ENCODE peak calls at places on chromosomes 6 and 20, in five cellular contexts. E is HCT116, W is HepG2, V is K562, C is GM12878. G is an unnamed sample.

GRCh38 chr6:74087898-74088297 is 391.9 kb downstream of the CD109 start:
- DNase-seq in E (peak), W (no peak), V (no peak), C (no peak), G (no peak)

GRCh38 chr20:51802170-51802745 is at the start of gene SALL4:
- DNase-seq in E (no peak), W (no peak), V (no peak), C (no peak), G (no peak)

GRCh38 chr20:21096321-21097043 is 9.7 kb downstream of the LINC00237 start:
- DNase-seq in E (peak), W (peak), V (peak), C (peak), G (no peak)

GRCh38 chr20:62473717-62474584 is 1.8 kb downstream of the GATA5 start:
- DNase-seq in E (no peak), W (no peak), V (no peak), C (no peak), G (no peak)

GRCh38 chr20:41574802-41575389 is 43.3 kb downstream of the CHD6 start:
- DNase-seq in E (no peak), W (peak), V (no peak), C (no peak), G (no peak)

GRCh38 chr20:20365593-20365992 is 2.3 kb upstream of the INSM1 start:
- DNase-seq in E (no peak), W (no peak), V (peak), C (no peak), G (no peak)

GRCh38 chr6:12312736-12313135 is 22.6 kb downstream of the EDN1 start:
- DNase-seq in E (no peak), W (no peak), V (no peak), C (no peak), G (no peak)

GRCh38 chr20:50415031-50415515 is 95.1 kb upstream of the PTPN1 start:
- DNase-seq in E (peak), W (no peak), V (no peak), C (no peak), G (peak)

GRCh38 chr20:33004141-33004751 is at the start of gene SUN5:
- DNase-seq in E (no peak), W (no peak), V (no peak), C (no peak), G (no peak)

GRCh38 chr6:33375143-33375649 is 16.4 kb upstream of the KIFC1 start:
- DNase-seq in E (no peak), W (no peak), V (no peak), C (no peak), G (peak)

GRCh38 chr6:14875678-14876063 is 370.2 kb upstream of the JARID2 start:
- DNase-seq in E (no peak), W (no peak), V (no peak), C (peak), G (no peak)

GRCh38 chr6:48068326-48069191 is 42.4 kb downstream of the PTCHD4 start:
- DNase-seq in E (no peak), W (no peak), V (no peak), C (no peak), G (no peak)

GRCh38 chr6:154485784-154486183 is 24.7 kb downstream of the CNKSR3 start:
- DNase-seq in E (no peak), W (no peak), V (no peak), C (no peak), G (peak)

GRCh38 chr6:45576648-45577624 is 199.2 kb upstream of the SUPT3H start:
- DNase-seq in E (no peak), W (no peak), V (no peak), C (no peak), G (no peak)

GRCh38 chr20:10553326-10553984 is 118.3 kb downstream of the SLX4IP start:
- DNase-seq in E (no peak), W (peak), V (peak), C (no peak), G (peak)

GRCh38 chr6:148947621-148948444 is 201.0 kb downstream of the UST start:
- DNase-seq in E (peak), W (peak), V (peak), C (peak), G (peak)

GRCh38 chr6:26271640-26272090 is 93.3 kb upstream of the BTN3A2 start:
- DNase-seq in E (no peak), W (no peak), V (no peak), C (no peak), G (peak)
- H3K9ac ChIP-seq in E (no peak), W (no peak), V (no peak), C (peak), G (peak)

GRCh38 chr6:160226118-160226541 is 32.5 kb downstream of the SLC22A2 start:
- DNase-seq in E (no peak), W (no peak), V (no peak), C (no peak), G (no peak)
- H3K4me3 ChIP-seq in E (no peak), W (no peak), V (no peak), C (no peak), G (no peak)

DNA sequence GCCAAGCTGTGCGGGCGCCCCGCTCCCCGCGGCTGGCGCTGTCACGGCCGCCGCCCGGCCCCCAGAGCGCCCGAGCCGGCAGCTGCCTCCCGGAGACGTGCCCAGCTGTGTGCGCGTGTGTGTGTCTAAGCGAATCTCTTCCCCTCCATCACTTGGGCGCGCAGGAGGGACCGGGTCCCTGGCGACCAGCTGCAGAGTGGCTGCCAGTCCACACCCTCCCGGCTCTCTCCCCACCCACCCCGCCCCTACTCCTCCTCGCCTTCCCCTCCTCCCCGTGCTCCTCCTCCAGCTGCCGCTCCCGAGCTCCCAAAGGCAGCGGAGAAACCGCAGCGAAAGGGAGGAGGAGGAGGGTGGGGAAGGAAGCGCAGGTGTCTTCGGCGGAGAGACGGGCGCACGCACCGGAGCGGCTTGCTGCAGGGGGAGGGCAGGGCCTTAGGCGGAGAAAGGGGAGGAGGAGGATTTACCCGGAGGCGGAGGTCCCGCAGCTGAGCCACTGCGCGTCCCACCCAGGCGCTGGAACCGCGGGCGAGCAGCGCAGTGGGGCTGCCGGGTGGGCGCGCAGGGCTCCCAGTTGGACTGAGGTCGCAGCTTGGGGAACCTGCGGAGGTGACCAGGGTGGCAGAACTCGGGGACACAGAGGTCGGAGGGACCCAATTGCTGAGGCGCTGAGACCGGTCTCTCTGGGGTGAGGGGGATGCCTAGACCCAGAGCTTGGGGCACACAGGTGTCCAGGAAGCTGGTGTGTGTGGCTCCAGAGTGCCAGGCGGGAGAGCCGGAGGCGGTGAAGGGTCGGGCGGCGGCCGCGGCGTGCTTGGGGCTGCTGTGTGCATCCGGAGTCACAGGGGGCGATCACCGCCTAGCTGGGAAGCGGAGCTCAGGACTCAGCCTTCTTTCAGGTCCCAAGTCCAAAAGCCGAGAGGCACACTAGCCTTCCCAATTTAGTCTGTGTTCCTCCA is at the start of gene HS3ST5:
- DNase-seq in E (peak), W (peak), V (no peak), C (no peak), G (peak)
- TF ChIP-seq CTCF in E (peak), W (peak), V (no peak), C (no peak), G (no peak)

GRCh38 chr20:25118529-25118928 is 36.6 kb upstream of the VSX1 start:
- DNase-seq in E (no peak), W (no peak), V (no peak), C (no peak), G (no peak)
- H3K9ac ChIP-seq in E (no peak), W (no peak), V (no peak), C (no peak), G (no peak)

G was measured in colonic mucosa.